ENCODE peak calls at places on chromosome 21, in nine cellular contexts. S is fibroblast of lung; H is small intestine; D is heart left ventricle; Y is activated naive CD8-positive, alpha-beta T cell treated with anti-CD3 and anti-CD28 coated beads, Interleukin-2, amount 50 U/mL, for 24 hours; Q is activated CD4-positive, alpha-beta T cell treated with anti-CD3 and anti-CD28 coated beads for 48 hours; O is NCI-H748 treated with DMSO at 0.1 percent for 48 hours; G is colonic mucosa; A is BJ. B is an unnamed sample.

GRCh38 chr21:45523411-45524101 is 18.7 kb downstream of the SLC19A1 start:
- DNase-seq in S (no peak), H (no peak), D (peak; percentile 56), Y (no peak), Q (no peak), O (no peak), G (no peak), A (no peak), B (peak; percentile 1)

GRCh38 chr21:35128526-35128925 is 79.4 kb upstream of the RUNX1 start:
- DNase-seq in S (no peak), H (no peak), D (no peak), Y (no peak), Q (no peak), O (no peak), G (no peak), A (no peak), B (no peak)

GRCh38 chr21:32734214-32734613 is 6.4 kb upstream of the SYNJ1 start:
- DNase-seq in S (no peak), H (no peak), D (no peak), Y (no peak), Q (no peak), O (no peak), G (no peak), A (no peak), B (no peak)

GRCh38 chr21:28148400-28149064 is 844.1 kb downstream of the LTN1 start:
- DNase-seq in S (peak; percentile 22), H (peak; percentile 2), D (no peak), Y (no peak), Q (no peak), O (no peak), G (no peak), A (no peak), B (peak; percentile 58)

GRCh38 chr21:35738342-35738961 is 321.9 kb downstream of the SETD4 start:
- DNase-seq in S (peak; percentile 86), H (peak; percentile 32), D (no peak), Y (no peak), Q (no peak), O (no peak), G (no peak), A (no peak), B (peak; percentile 81)

GRCh38 chr21:46022551-46023107 is 41.1 kb downstream of the COL6A1 start:
- DNase-seq in S (no peak), H (no peak), D (peak; percentile 67), Y (no peak), Q (no peak), O (peak; percentile 15), G (no peak), A (no peak), B (no peak)

GRCh38 chr21:29504751-29505321 is 206.1 kb downstream of the BACH1 start:
- DNase-seq in S (peak; percentile 90), H (no peak), D (no peak), Y (no peak), Q (no peak), O (no peak), G (no peak), A (no peak), B (no peak)

GRCh38 chr21:36385233-36385908 is at the start of gene CHAF1B:
- DNase-seq in S (peak; percentile 48), H (peak; percentile 78), D (peak; percentile 88), Y (peak; percentile 87), Q (peak; percentile 88), O (peak; percentile 46), G (peak; percentile 81), A (no peak), B (peak; percentile 72)

GRCh38 chr21:21682172-21682571 is 684.0 kb downstream of the NCAM2 start:
- DNase-seq in S (peak; percentile 86), H (no peak), D (no peak), Y (no peak), Q (no peak), O (no peak), G (no peak), A (peak; percentile 31), B (no peak)

GRCh38 chr21:45935628-45936027 is 45.9 kb upstream of the COL6A1 start:
- DNase-seq in S (peak; percentile 62), H (no peak), D (no peak), Y (no peak), Q (no peak), O (no peak), G (no peak), A (no peak), B (no peak)

GRCh38 chr21:29130234-29130993 is at the start of gene MAP3K7CL:
- DNase-seq in S (peak; percentile 100), H (no peak), D (peak; percentile 63), Y (no peak), Q (no peak), O (no peak), G (no peak), A (peak; percentile 99), B (peak; percentile 5)

GRCh38 chr21:43861716-43862115 is 3.3 kb upstream of the AGPAT3 start:
- DNase-seq in S (no peak), H (no peak), D (no peak), Y (no peak), Q (no peak), O (no peak), G (no peak), A (no peak), B (no peak)

GRCh38 chr21:46178961-46179360 is 5.3 kb downstream of the SPATC1L start:
- DNase-seq in S (no peak), H (no peak), D (no peak), Y (no peak), Q (no peak), O (no peak), G (no peak), A (no peak), B (no peak)

GRCh38 chr21:46104104-46104503 is 6.2 kb downstream of the COL6A2 start:
- DNase-seq in S (no peak), H (no peak), D (no peak), Y (no peak), Q (no peak), O (no peak), G (no peak), A (no peak), B (no peak)

GRCh38 chr21:42865361-42866160 is 13.8 kb downstream of the WDR4 start:
- DNase-seq in S (no peak), H (no peak), D (no peak), Y (no peak), Q (no peak), O (no peak), G (no peak), A (no peak), B (peak; percentile 100)

GRCh38 chr21:46187814-46188213 is 3.6 kb upstream of the SPATC1L start:
- DNase-seq in S (no peak), H (no peak), D (peak; percentile 20), Y (no peak), Q (no peak), O (no peak), G (no peak), A (no peak), B (no peak)

GRCh38 chr21:29301703-29302102 is 3.0 kb downstream of the BACH1 start:
- DNase-seq in S (no peak), H (no peak), D (no peak), Y (no peak), Q (no peak), O (no peak), G (no peak), A (no peak), B (no peak)

GRCh38 chr21:45325206-45326168 is 37.8 kb upstream of the POFUT2 start:
- DNase-seq in S (no peak), H (no peak), D (peak; percentile 62), Y (no peak), Q (no peak), O (no peak), G (no peak), A (no peak), B (no peak)

GRCh38 chr21:33042812-33043211 is 17.1 kb downstream of the OLIG2 start:
- DNase-seq in S (peak; percentile 93), H (peak; percentile 25), D (no peak), Y (no peak), Q (no peak), O (no peak), G (no peak), A (peak; percentile 19), B (peak; percentile 17)

B was measured in thyroid gland.